ENCODE peak calls at places on chromosomes 2 and 18, in five cellular contexts. F is upper lobe of left lung, W is fibroblast of mammary gland, C is erythroblast, T is kidney tubule cell. Y is an unnamed sample.

GRCh38 chr2:218284106-218284811 is 8.0 kb downstream of the TMBIM1 start:
- DNase-seq in W (peak), F (no peak), C (peak), T (peak), Y (no peak)

GRCh38 chr2:109112-109809 is 63.0 kb upstream of the FAM110C start:
- DNase-seq in C (no peak), W (no peak), T (no peak), F (no peak), Y (no peak)

GRCh38 chr2:138026116-138026855 is 62.0 kb downstream of the HNMT start:
- DNase-seq in T (no peak), W (no peak), F (no peak), C (no peak), Y (no peak)

GRCh38 chr2:44250376-44250775 is 24.9 kb upstream of the SLC3A1 start:
- DNase-seq in W (no peak), C (no peak), T (no peak), F (no peak), Y (no peak)

GRCh38 chr18:35510071-35511010 is 12.6 kb upstream of the INO80C start:
- DNase-seq in W (no peak), F (no peak), C (no peak), T (no peak), Y (no peak)

GRCh38 chr2:218849721-218850120 is 9.9 kb upstream of the WNT6 start:
- DNase-seq in C (no peak), F (no peak), T (peak), W (no peak), Y (no peak)

GRCh38 chr2:172137943-172138342 is 35.2 kb upstream of the DLX2 start:
- DNase-seq in C (no peak), W (no peak), F (no peak), T (no peak), Y (no peak)

GRCh38 chr18:58325521-58325908 is 281.5 kb downstream of the NEDD4L start:
- DNase-seq in T (no peak), C (no peak), F (no peak), W (peak), Y (no peak)

GRCh38 chr2:235530735-235531134 is 36.9 kb downstream of the AGAP1 start:
- DNase-seq in C (no peak), F (no peak), W (no peak), T (no peak), Y (no peak)

GRCh38 chr2:20351555-20352229 is 1.0 kb upstream of the PUM2 start:
- DNase-seq in C (peak), F (no peak), T (no peak), W (no peak), Y (peak)

GRCh38 chr2:236354973-236355595 is 90.9 kb upstream of the ASB18 start:
- DNase-seq in W (no peak), T (no peak), C (no peak), F (peak), Y (no peak)

GRCh38 chr18:71784777-71785176 is 759.4 kb downstream of the CBLN2 start:
- DNase-seq in F (no peak), W (peak), T (peak), C (peak), Y (peak)

GRCh38 chr18:75324686-75325257 is 102.7 kb downstream of the SMIM21 start:
- DNase-seq in W (no peak), C (no peak), F (no peak), T (no peak), Y (no peak)

GRCh38 chr2:237379636-237380035 is 34.3 kb downstream of the COL6A3 start:
- DNase-seq in C (no peak), F (no peak), W (no peak), T (no peak), Y (no peak)

GRCh38 chr2:144097440-144098225 is 422.3 kb downstream of the ZEB2 start:
- DNase-seq in C (no peak), T (no peak), F (no peak), W (no peak), Y (no peak)

GRCh38 chr2:28273751-28274150 is 118.9 kb upstream of the FOSL2 start:
- DNase-seq in C (no peak), W (no peak), T (peak), F (no peak), Y (no peak)

GRCh38 chr2:68196120-68196716 is 38.5 kb downstream of the PNO1 start:
- DNase-seq in T (peak), C (peak), W (peak), F (no peak), Y (peak)

GRCh38 chr2:239308696-239309397 is 92.0 kb downstream of the HDAC4 start:
- DNase-seq in W (peak), T (no peak), F (peak), C (no peak), Y (no peak)

GRCh38 chr18:28112056-28112470 is 64.9 kb downstream of the CDH2 start:
- DNase-seq in C (no peak), F (no peak), W (peak), T (peak), Y (no peak)

GRCh38 chr2:77421971-77422370 is 100.2 kb downstream of the LRRTM4 start:
- DNase-seq in T (no peak), F (no peak), C (no peak), W (no peak), Y (no peak)

GRCh38 chr2:72893594-72894319 is 6.5 kb downstream of the SPR start:
- DNase-seq in C (peak), T (peak), W (peak), F (peak), Y (peak)

GRCh38 chr2:37877457-37878315 is 47.4 kb upstream of the RMDN2 start:
- DNase-seq in W (peak), C (peak), F (no peak), T (peak), Y (peak)

GRCh38 chr2:210961249-210961648 is 404.9 kb downstream of the CPS1 start:
- DNase-seq in C (no peak), T (peak), F (no peak), W (no peak), Y (no peak)

GRCh38 chr2:29228276-29228675 is 113.1 kb downstream of the CLIP4 start:
- DNase-seq in F (no peak), T (peak), W (peak), C (no peak), Y (no peak)

GRCh38 chr2:235766206-235766794 is 272.5 kb downstream of the AGAP1 start:
- DNase-seq in F (no peak), W (peak), T (peak), C (peak), Y (peak)

GRCh38 chr2:232340171-232340935 is 38.2 kb upstream of the ALPP start:
- DNase-seq in C (no peak), F (no peak), T (no peak), W (no peak), Y (no peak)

GRCh38 chr2:241680827-241681599 is 5.6 kb downstream of the DTYMK start:
- DNase-seq in W (peak), T (peak), F (no peak), C (no peak), Y (no peak)

GRCh38 chr2:68463287-68463877 is 3.7 kb downstream of the FBXO48 start:
- DNase-seq in C (peak), F (no peak), W (peak), T (peak), Y (no peak)

GRCh38 chr2:143725425-143725824 is 596.2 kb downstream of the ARHGAP15 start:
- DNase-seq in C (no peak), F (no peak), W (no peak), T (no peak), Y (no peak)

GRCh38 chr2:54259413-54260240 is 3.6 kb upstream of the TSPYL6 start:
- DNase-seq in T (peak), F (no peak), C (no peak), W (no peak), Y (no peak)

GRCh38 chr2:173373286-173373685 is 18.6 kb downstream of the CDCA7 start:
- DNase-seq in C (no peak), W (no peak), F (no peak), T (no peak), Y (no peak)